ENCODE peak calls at places on chromosomes 3 and 15, in seven cellular contexts. E, C, D, Y, T, Q and M are unnamed samples.

GRCh38 chr15:71202712-71203111 is 87.4 kb downstream of the THSD4 start:
- DNase-seq in Q (no peak), Y (no peak), E (no peak), C (no peak), D (no peak), T (no peak), M (no peak)

GRCh38 chr15:45635191-45635638 is 386 bp downstream of the SQOR start:
- DNase-seq in Y (peak; percentile 85), D (no peak), E (peak; percentile 78), T (no peak), Q (peak; percentile 83), C (no peak), M (peak; percentile 64)

GRCh38 chr3:13502791-13503060 is 22.6 kb downstream of the HDAC11 start:
- DNase-seq in Y (peak; percentile 61), T (no peak), D (no peak), E (no peak), Q (no peak), C (no peak), M (no peak)

GRCh38 chr3:36678216-36679013 is 85.9 kb downstream of the DCLK3 start:
- DNase-seq in Q (no peak), Y (no peak), T (no peak), D (peak; percentile 71), C (no peak), E (no peak), M (no peak)

GRCh38 chr3:65924762-65925161 is 114.0 kb downstream of the MAGI1 start:
- DNase-seq in C (no peak), T (no peak), Q (no peak), E (no peak), D (no peak), Y (no peak), M (no peak)

GRCh38 chr15:25795712-25796111 is 67.4 kb downstream of the ATP10A start:
- DNase-seq in T (no peak), Y (peak; percentile 48), Q (peak; percentile 13), C (no peak), E (peak; percentile 20), D (no peak), M (no peak)

GRCh38 chr3:87088366-87088983 is 97.5 kb upstream of the VGLL3 start:
- DNase-seq in Y (no peak), E (no peak), C (no peak), D (no peak), Q (no peak), T (no peak), M (no peak)

GRCh38 chr3:50550079-50550736 is 17.3 kb downstream of the C3orf18 start:
- DNase-seq in C (no peak), E (no peak), Y (no peak), D (peak; percentile 32), Q (peak; percentile 63), T (no peak), M (peak; percentile 68)

GRCh38 chr15:33492434-33493052 is 181.8 kb downstream of the RYR3 start:
- DNase-seq in T (no peak), Y (no peak), D (no peak), E (no peak), Q (no peak), C (no peak), M (no peak)

GRCh38 chr3:149688122-149688757 is 30.4 kb upstream of the WWTR1 start:
- DNase-seq in Q (no peak), E (peak; percentile 36), D (no peak), Y (no peak), T (no peak), C (no peak), M (no peak)

GRCh38 chr15:62342959-62343358 is 177.9 kb upstream of the C2CD4B start:
- DNase-seq in Q (no peak), T (no peak), C (no peak), E (no peak), D (no peak), Y (no peak), M (no peak)

GRCh38 chr15:29528276-29528675 is 258.7 kb upstream of the NSMCE3 start:
- DNase-seq in C (no peak), E (no peak), T (no peak), Q (no peak), D (no peak), Y (no peak), M (no peak)

GRCh38 chr3:8767667-8768363 is 1.6 kb downstream of the OXTR start:
- DNase-seq in Y (no peak), C (no peak), Q (peak; percentile 45), E (no peak), T (no peak), D (no peak), M (peak; percentile 25)

GRCh38 chr3:172749201-172749965 is 1.1 kb upstream of the ECT2 start:
- DNase-seq in T (peak; percentile 91), E (no peak), Q (peak; percentile 48), Y (no peak), C (no peak), D (peak; percentile 90), M (no peak)

GRCh38 chr3:100072328-100073048 is 41.8 kb downstream of the FILIP1L start:
- DNase-seq in E (no peak), D (no peak), Q (no peak), Y (no peak), C (no peak), T (peak; percentile 23), M (no peak)

GRCh38 chr3:119827209-119827608 is 45.3 kb downstream of the NR1I2 start:
- DNase-seq in Y (no peak), T (no peak), D (no peak), Q (no peak), C (no peak), E (no peak), M (no peak)

GRCh38 chr3:55042591-55042990 is 114.7 kb upstream of the LRTM1 start:
- DNase-seq in C (no peak), T (no peak), Y (no peak), E (no peak), D (no peak), Q (no peak), M (no peak)

GRCh38 chr15:73630030-73630429 is 3.2 kb downstream of the NPTN start:
- DNase-seq in Q (no peak), E (no peak), Y (no peak), D (no peak), C (no peak), T (no peak), M (no peak)

DNA sequence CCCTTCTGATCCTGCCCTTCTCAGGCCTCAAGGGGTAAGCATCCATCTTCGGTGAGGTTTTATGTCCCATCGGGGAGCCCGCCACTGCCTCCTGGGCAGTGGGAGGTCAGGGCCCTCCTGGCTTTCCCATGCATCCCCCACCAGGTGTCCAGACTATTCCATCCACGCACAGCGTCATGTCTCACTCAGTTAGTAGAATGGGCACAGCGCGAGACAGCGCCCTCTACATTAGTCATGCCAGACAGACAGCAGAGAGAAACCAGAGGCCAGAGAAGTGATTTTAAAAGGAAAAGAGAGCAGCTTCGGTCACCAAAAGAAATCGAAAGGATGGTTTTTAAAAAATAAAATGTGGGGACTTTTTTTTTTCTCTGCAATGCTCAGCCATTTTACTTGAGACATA is 49.8 kb downstream of the ZDHHC3 start:
- DNase-seq in D (no peak), Y (no peak), T (no peak), E (no peak), Q (no peak), C (no peak), M (no peak)
- TF ChIP-seq CTCF in D (peak; percentile 17), Y (no peak), T (no peak), E (no peak), Q (no peak), C (no peak), M (no peak)

GRCh38 chr3:141525813-141526212 is 39.0 kb downstream of the RASA2 start:
- DNase-seq in E (no peak), Y (no peak), T (no peak), C (no peak), Q (no peak), D (no peak), M (no peak)

GRCh38 chr3:141521781-141522180 is 35.0 kb downstream of the RASA2 start:
- DNase-seq in Q (no peak), E (no peak), D (no peak), C (no peak), T (no peak), Y (no peak), M (no peak)

GRCh38 chr3:141523615-141524375 is 37.0 kb downstream of the RASA2 start:
- DNase-seq in D (peak; percentile 24), E (no peak), C (no peak), T (no peak), Q (no peak), Y (no peak), M (no peak)

GRCh38 chr3:141526709-141527108 is 39.9 kb downstream of the RASA2 start:
- DNase-seq in Q (no peak), E (no peak), T (no peak), D (no peak), Y (no peak), C (no peak), M (no peak)

DNA sequence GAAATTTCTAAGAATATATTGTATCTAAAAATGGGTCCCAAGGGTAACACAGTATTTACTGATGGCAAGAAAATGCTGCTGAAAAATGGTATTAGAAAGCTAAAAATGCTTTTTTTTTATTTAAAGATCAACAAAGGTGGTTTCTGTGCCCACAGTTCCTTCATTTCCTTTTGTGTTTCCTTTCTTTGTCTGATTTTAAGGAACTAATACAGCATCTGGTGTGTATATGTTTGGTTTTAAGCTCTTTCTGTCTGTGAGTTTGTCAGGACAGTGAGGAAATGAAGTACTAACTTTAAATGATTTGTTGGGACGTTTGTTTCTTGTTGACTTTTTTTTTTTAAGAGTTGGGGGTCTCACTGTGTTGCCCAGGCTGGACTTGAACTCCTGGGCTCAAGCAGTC is 38.2 kb downstream of the RASA2 start:
- DNase-seq in C (no peak), T (no peak), D (no peak), Q (no peak), Y (no peak), E (no peak), M (no peak)
- TF ChIP-seq CTCF in C (no peak), T (no peak), D (no peak), Q (no peak), Y (no peak), E (no peak), M (no peak)

DNA sequence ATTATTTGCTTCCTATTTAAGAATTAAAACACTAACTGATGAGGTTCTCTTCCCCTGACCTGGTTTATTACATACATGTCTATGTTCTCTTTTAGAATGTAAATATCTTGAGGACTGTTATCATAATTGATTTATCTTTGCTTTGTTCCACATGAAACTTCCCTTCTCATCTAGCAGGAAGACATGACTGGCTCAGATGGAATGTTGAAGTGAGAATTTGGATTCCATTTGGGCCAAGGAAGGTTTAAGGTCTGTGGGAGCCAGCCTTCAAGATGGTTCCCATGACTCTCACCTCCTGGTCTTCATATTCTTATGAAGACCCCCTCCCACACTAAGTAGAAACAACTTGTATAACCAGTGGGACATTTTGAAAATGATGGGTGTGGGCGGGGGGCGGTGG is 222.2 kb upstream of the GADL1 start:
- DNase-seq in C (no peak), Q (no peak), Y (no peak), T (no peak), E (no peak), D (peak; percentile 54), M (no peak)
- TF ChIP-seq CTCF in C (no peak), Q (no peak), Y (no peak), T (no peak), E (no peak), D (no peak), M (no peak)

GRCh38 chr15:26971303-26972018 is 480 bp downstream of the GABRG3 start:
- DNase-seq in T (no peak), C (no peak), Y (no peak), Q (no peak), D (no peak), E (no peak), M (peak; percentile 26)

GRCh38 chr15:26972636-26973035 is 1.7 kb downstream of the GABRG3 start:
- DNase-seq in Q (no peak), T (no peak), Y (no peak), D (no peak), E (no peak), C (peak; percentile 48), M (no peak)

GRCh38 chr15:26970712-26971210 is at the start of gene GABRG3:
- DNase-seq in E (no peak), T (no peak), Y (no peak), Q (no peak), C (no peak), D (no peak), M (peak; percentile 34)

GRCh38 chr15:26974120-26974780 is 3.3 kb downstream of the GABRG3 start:
- DNase-seq in E (no peak), C (no peak), D (no peak), Y (no peak), Q (no peak), T (no peak), M (no peak)
- TF ChIP-seq CTCF in E (no peak), C (peak; percentile 37), D (peak; percentile 65), Y (no peak), Q (no peak), T (peak; percentile 27), M (peak; percentile 70)